ENCODE peak calls at places on chromosomes 4 and X, in four cellular contexts. I is H1, W is H9, G is mesendoderm. V is an unnamed sample. For H3K79me2, the result is how much of the 10 kb centered on the place peaks cover.

GRCh38 chr4:185592438-185592837 is 57.1 kb upstream of the PDLIM3 start:
- DNase-seq in G (no peak), W (no peak), I (no peak), V (no peak)

GRCh38 chrX:15524417-15524816 is 23.8 kb downstream of the BMX start:
- DNase-seq in W (no peak), I (no peak), G (no peak), V (no peak)

GRCh38 chr4:2417765-2418651 is at the start of gene ZFYVE28:
- DNase-seq in I (peak), G (no peak), W (no peak), V (peak)

GRCh38 chrX:141341341-141341740 is 99.0 kb upstream of the SPANXC start:
- DNase-seq in G (no peak), W (no peak), I (no peak), V (no peak)

GRCh38 chr4:39613093-39613656 is 25.5 kb downstream of the SMIM14 start:
- DNase-seq in G (no peak), I (no peak), W (no peak), V (no peak)

GRCh38 chrX:44975666-44976263 is 102.8 kb downstream of the KDM6A start:
- DNase-seq in W (no peak), I (no peak), G (no peak), V (no peak)

GRCh38 chr4:3010998-3011397 is 47.6 kb downstream of the GRK4 start:
- DNase-seq in W (no peak), G (no peak), I (no peak), V (peak)

GRCh38 chr4:65287071-65287470 is 383.2 kb downstream of the EPHA5 start:
- DNase-seq in I (no peak), G (no peak), W (no peak), V (no peak)

GRCh38 chrX:134868766-134869495 is 121.9 kb upstream of the SMIM10 start:
- DNase-seq in W (no peak), I (no peak), G (no peak), V (no peak)

GRCh38 chr4:88185916-88186315 is 27.5 kb upstream of the ABCG2 start:
- DNase-seq in I (no peak), W (no peak), G (no peak), V (no peak)

GRCh38 chr4:48841045-48841827 is 10.3 kb downstream of the OCIAD1 start:
- DNase-seq in G (no peak), W (no peak), I (no peak), V (no peak)

GRCh38 chr4:85228264-85228663 is 246.7 kb upstream of the ARHGAP24 start:
- DNase-seq in G (peak), W (no peak), I (no peak), V (no peak)

GRCh38 chr4:158428242-158428641 is 93.4 kb upstream of the RXFP1 start:
- DNase-seq in I (no peak), W (no peak), G (no peak), V (no peak)

GRCh38 chr4:71133491-71133890 is 140.0 kb downstream of the DCK start:
- DNase-seq in W (no peak), G (no peak), I (no peak), V (no peak)
- H3K18ac ChIP-seq in W (no peak), G (no peak), I (no peak), V (no peak)

GRCh38 chrX:153634236-153634635 is 12.8 kb upstream of the DUSP9 start:
- DNase-seq in W (no peak), I (no peak), G (no peak), V (no peak)

GRCh38 chrX:153635788-153636668 is 11.0 kb upstream of the DUSP9 start:
- DNase-seq in W (peak), I (peak), G (peak), V (no peak)

GRCh38 chrX:153635388-153635787 is 11.6 kb upstream of the DUSP9 start:
- DNase-seq in W (peak), G (no peak), I (no peak), V (no peak)

GRCh38 chrX:153633607-153634180 is 13.3 kb upstream of the DUSP9 start:
- DNase-seq in G (no peak), I (no peak), W (no peak), V (no peak)

DNA sequence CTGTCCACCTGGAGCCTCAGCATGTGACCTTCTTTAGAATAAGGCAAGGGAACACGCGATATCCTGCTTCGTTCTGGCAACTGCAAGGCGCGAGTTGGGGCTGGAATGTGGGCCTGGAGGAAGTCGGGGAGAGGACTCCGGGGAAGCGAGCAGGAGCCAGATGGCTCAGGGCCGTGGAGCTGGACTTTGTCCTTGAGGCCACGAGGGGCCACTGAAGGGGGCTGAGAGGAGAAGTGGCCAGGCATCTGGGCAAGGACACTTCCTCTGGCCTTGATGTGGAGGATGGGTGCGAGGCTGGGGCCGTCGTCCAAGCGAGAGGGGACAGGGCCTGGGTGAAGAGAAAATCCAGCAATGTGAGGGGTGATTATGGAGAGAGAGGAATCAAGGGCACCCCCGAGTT is 12.2 kb upstream of the DUSP9 start:
- DNase-seq in I (no peak), W (peak), G (no peak), V (no peak)
- H3K79me2 ChIP-seq in I (under half), W (under half), G (under half), V (under half)

GRCh38 chr4:108350332-108350731 is 181.6 kb upstream of the LEF1 start:
- DNase-seq in W (no peak), G (peak), I (no peak), V (no peak)
- H3K18ac ChIP-seq in W (no peak), G (no peak), I (no peak), V (no peak)

GRCh38 chr4:87045659-87046058 is 110.8 kb downstream of the AFF1 start:
- DNase-seq in I (no peak), W (no peak), G (no peak), V (no peak)

GRCh38 chr4:87044511-87045369 is 109.9 kb downstream of the AFF1 start:
- DNase-seq in G (peak), W (no peak), I (no peak), V (peak)

GRCh38 chr4:87041142-87041541 is 106.3 kb downstream of the AFF1 start:
- DNase-seq in G (no peak), I (no peak), W (no peak), V (no peak)

GRCh38 chr4:87042221-87042620 is 107.4 kb downstream of the AFF1 start:
- DNase-seq in W (no peak), I (no peak), G (no peak), V (no peak)

GRCh38 chr4:87042986-87043820 is 108.4 kb downstream of the AFF1 start:
- DNase-seq in G (peak), I (no peak), W (no peak), V (peak)
- H3K79me2 ChIP-seq in G (half or more), I (under half), W (under half), V (under half)

DNA sequence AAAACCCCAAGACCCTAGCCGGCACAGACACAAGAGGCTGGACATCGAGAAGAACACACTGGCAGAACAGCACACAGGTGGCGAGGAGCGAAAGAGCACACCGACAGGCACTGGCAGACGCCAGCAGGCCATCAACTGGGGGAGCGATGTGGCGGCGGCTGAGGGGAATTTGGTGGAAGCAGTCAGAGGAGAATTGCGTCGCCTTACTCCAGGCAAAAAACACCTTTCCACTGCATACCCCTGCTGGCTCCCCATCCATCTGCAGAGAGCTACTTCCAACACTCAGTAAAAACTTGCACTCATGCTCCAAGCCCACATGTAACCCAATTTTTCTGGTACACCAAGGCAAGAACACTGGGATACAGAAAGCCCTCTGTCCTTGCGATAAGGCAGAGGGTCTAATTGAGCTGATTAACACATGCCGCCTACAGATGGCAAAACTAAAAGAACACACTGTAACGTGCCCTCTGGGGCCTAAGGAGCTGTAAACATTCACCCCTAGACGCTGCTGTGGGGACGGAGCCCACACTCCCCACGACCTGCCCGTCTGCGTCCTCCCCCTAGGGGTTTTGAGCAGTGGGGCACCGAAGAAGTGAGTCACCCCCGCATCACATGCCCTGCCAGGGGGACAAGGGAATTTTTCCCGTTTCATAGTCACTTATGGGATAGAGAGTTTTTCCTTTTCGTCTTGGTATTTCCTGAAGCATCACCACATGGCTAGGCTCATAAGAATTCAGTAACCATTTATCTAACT is 262.3 kb downstream of the KCTD8 start:
- DNase-seq in G (peak), I (no peak), W (peak), V (no peak)
- H3K18ac ChIP-seq in G (no peak), I (no peak), W (no peak), V (no peak)

GRCh38 chrX:40087574-40088298 is 10.0 kb downstream of the BCOR start:
- DNase-seq in I (no peak), G (no peak), W (no peak), V (peak)
- H3K79me2 ChIP-seq in I (under half), G (half or more), W (under half), V (under half)

GRCh38 chr4:16852168-16852567 is 46.3 kb downstream of the LDB2 start:
- DNase-seq in I (no peak), W (no peak), G (no peak), V (no peak)

GRCh38 chr4:16857425-16857824 is 41.0 kb downstream of the LDB2 start:
- DNase-seq in G (no peak), I (no peak), W (no peak), V (no peak)

GRCh38 chr4:16858275-16858752 is 40.1 kb downstream of the LDB2 start:
- DNase-seq in G (peak), I (no peak), W (no peak), V (no peak)

GRCh38 chr4:16852644-16853043 is 45.8 kb downstream of the LDB2 start:
- DNase-seq in W (no peak), I (no peak), G (no peak), V (no peak)

DNA sequence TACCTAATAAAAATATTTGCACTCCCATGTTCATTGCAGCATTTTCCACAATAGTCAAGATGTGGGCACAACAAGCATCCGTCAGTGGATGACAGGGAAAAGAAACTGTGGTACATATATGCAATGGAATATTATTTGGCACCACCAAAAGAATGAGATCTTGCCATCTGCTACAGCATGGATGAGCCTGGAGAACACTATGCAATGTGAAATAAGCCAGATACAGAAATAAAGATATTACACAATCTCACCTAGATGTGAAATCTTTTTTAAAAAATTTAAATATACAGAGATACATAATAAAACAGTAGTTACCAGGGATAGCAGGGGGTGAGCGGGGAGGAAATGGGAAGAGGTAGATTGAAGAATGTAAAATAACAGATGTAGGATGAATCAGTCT is 44.8 kb downstream of the LDB2 start:
- DNase-seq in W (no peak), G (no peak), I (no peak), V (no peak)
- H3K18ac ChIP-seq in W (no peak), G (no peak), I (no peak), V (no peak)